ENCODE peak calls at places on chromosomes 11 and 22, in eight cellular contexts. Z is stimulated activated CD4-positive, alpha-beta T cell treated with anti-CD3 and anti-CD28 coated beads, TNF-alpha, amount 100 ng/mL, for 1 hour; K is aorta; O is HEK293T; N is GM20000; D is CD4-positive, alpha-beta T cell; S is stromal cell of bone marrow; V is lung microvascular endothelial cell. A is an unnamed sample.

GRCh38 chr22:26589845-26590524 is at the start of gene TPST2:
- DNase-seq in Z (peak), K (peak), O (peak), N (peak), D (peak), S (peak), V (peak), A (peak)

GRCh38 chr11:68890490-68891231 is 13.0 kb downstream of the MRPL21 start:
- DNase-seq in Z (no peak), K (peak), O (no peak), N (no peak), D (no peak), S (peak), V (peak), A (no peak)

GRCh38 chr11:99814021-99814420 is 793.3 kb downstream of the CNTN5 start:
- DNase-seq in Z (no peak), K (no peak), O (no peak), N (no peak), D (no peak), S (no peak), V (no peak), A (peak)

GRCh38 chr11:105298630-105299029 is 159.1 kb upstream of the CARD18 start:
- DNase-seq in Z (no peak), K (peak), O (no peak), N (no peak), D (no peak), S (no peak), V (no peak), A (peak)

GRCh38 chr11:40290031-40290650 is 1169.3 kb downstream of the LRRC4C start:
- DNase-seq in Z (no peak), K (no peak), O (no peak), N (no peak), D (no peak), S (peak), V (no peak), A (peak)

GRCh38 chr22:50704510-50705218 is 32.0 kb downstream of the SHANK3 start:
- DNase-seq in Z (no peak), K (peak), O (no peak), N (no peak), D (no peak), S (no peak), V (no peak), A (no peak)

GRCh38 chr22:46845281-46846153 is 83.1 kb downstream of the TBC1D22A start:
- DNase-seq in Z (no peak), K (no peak), O (no peak), N (no peak), D (no peak), S (peak), V (peak), A (no peak)

GRCh38 chr11:86152006-86152862 is 83.3 kb upstream of the PICALM start:
- DNase-seq in Z (no peak), K (no peak), O (no peak), N (no peak), D (no peak), S (no peak), V (peak), A (peak)

GRCh38 chr11:9180784-9181183 is 84.4 kb downstream of the DENND5A start:
- DNase-seq in Z (no peak), K (no peak), O (no peak), N (no peak), D (no peak), S (no peak), V (peak), A (no peak)

GRCh38 chr11:32172771-32173170 is 81.9 kb downstream of the RCN1 start:
- DNase-seq in Z (no peak), K (no peak), O (no peak), N (no peak), D (no peak), S (peak), V (no peak), A (no peak)

GRCh38 chr11:16982256-16982671 is 31.9 kb downstream of the PLEKHA7 start:
- DNase-seq in Z (no peak), K (no peak), O (no peak), N (no peak), D (no peak), S (no peak), V (no peak), A (no peak)

GRCh38 chr11:6632116-6633073 is 13.2 kb upstream of the TPP1 start:
- DNase-seq in Z (no peak), K (no peak), O (no peak), N (no peak), D (no peak), S (no peak), V (no peak), A (no peak)

GRCh38 chr11:119460582-119460981 is 37.6 kb upstream of the THY1 start:
- DNase-seq in Z (no peak), K (no peak), O (no peak), N (no peak), D (no peak), S (peak), V (no peak), A (no peak)

GRCh38 chr11:1484061-1484671 is 2.4 kb downstream of the MOB2 start:
- DNase-seq in Z (no peak), K (peak), O (no peak), N (no peak), D (no peak), S (no peak), V (no peak), A (no peak)

GRCh38 chr11:102630598-102631448 is 5.7 kb upstream of the MMP20 start:
- DNase-seq in Z (no peak), K (no peak), O (no peak), N (no peak), D (no peak), S (no peak), V (no peak), A (no peak)

GRCh38 chr11:45089251-45089650 is 57.2 kb upstream of the PRDM11 start:
- DNase-seq in Z (no peak), K (peak), O (no peak), N (no peak), D (no peak), S (peak), V (no peak), A (peak)

A was measured in bronchial epithelial cell.